ENCODE peak calls at places on chromosomes 3 and 15, in six cellular contexts. O is uterus, Y is tibial artery, H is neural progenitor cell, Q is upper lobe of left lung, B is cardiac muscle cell. N is an unnamed sample. For H3K4me1, the result is how much of the 10 kb centered on the place peaks cover.

GRCh38 chr3:88263417-88264116 is 113.8 kb downstream of the C3orf38 start:
- DNase-seq in B (no peak), Y (no peak), Q (no peak), H (no peak), O (no peak), N (no peak)

GRCh38 chr15:31396881-31397560 is 70.4 kb downstream of the KLF13 start:
- DNase-seq in Y (peak), Q (peak), O (peak), H (peak), B (peak), N (peak)

GRCh38 chr3:126957776-126958637 is 24.9 kb upstream of the PLXNA1 start:
- DNase-seq in O (no peak), B (no peak), Q (peak), Y (peak), H (no peak), N (no peak)

GRCh38 chr3:149646181-149646766 is 11.6 kb downstream of the WWTR1 start:
- DNase-seq in O (no peak), Q (no peak), B (no peak), H (no peak), Y (no peak), N (no peak)

GRCh38 chr15:64813075-64813474 is 12.4 kb downstream of the PIF1 start:
- DNase-seq in O (no peak), Y (no peak), H (no peak), B (peak), Q (no peak), N (no peak)

GRCh38 chr15:77603616-77604406 is 28.9 kb downstream of the LINGO1 start:
- DNase-seq in Y (no peak), B (no peak), Q (no peak), O (no peak), H (no peak), N (no peak)

GRCh38 chr3:38579146-38579545 is 70.3 kb downstream of the SCN5A start:
- DNase-seq in B (peak), Y (peak), O (no peak), Q (peak), H (peak), N (peak)

GRCh38 chr15:56776839-56777238 is 43.5 kb upstream of the ZNF280D start:
- DNase-seq in H (no peak), Q (no peak), O (no peak), Y (no peak), B (no peak), N (no peak)

GRCh38 chr3:2950159-2950558 is 160.0 kb downstream of the IL5RA start:
- DNase-seq in H (no peak), Y (no peak), B (no peak), Q (no peak), O (no peak), N (no peak)

GRCh38 chr15:93088981-93089854 is at the start of gene RGMA:
- DNase-seq in H (peak), O (peak), Y (no peak), B (peak), Q (peak), N (no peak)

GRCh38 chr15:83930813-83931212 is 276.9 kb downstream of the ADAMTSL3 start:
- DNase-seq in O (no peak), H (no peak), Y (no peak), B (no peak), Q (no peak), N (no peak)

GRCh38 chr3:142963266-142964149 is at the start of gene PAQR9:
- DNase-seq in B (peak), O (no peak), H (peak), Q (peak), Y (no peak), N (no peak)

GRCh38 chr3:104069114-104069513 is 1297.6 kb upstream of the ALCAM start:
- DNase-seq in B (no peak), Y (no peak), O (no peak), H (no peak), Q (no peak), N (no peak)

GRCh38 chr3:105745046-105745445 is 123.8 kb downstream of the CBLB start:
- DNase-seq in H (no peak), Y (no peak), O (no peak), Q (no peak), B (no peak), N (no peak)

GRCh38 chr3:197311591-197311990 is 13.2 kb upstream of the DLG1 start:
- DNase-seq in B (no peak), O (no peak), H (no peak), Q (no peak), Y (no peak), N (no peak)

GRCh38 chr15:77654975-77655374 is 22.3 kb upstream of the LINGO1 start:
- DNase-seq in O (no peak), B (no peak), H (peak), Y (no peak), Q (no peak), N (no peak)

GRCh38 chr15:63456253-63456652 is 48.1 kb upstream of the USP3 start:
- DNase-seq in Q (no peak), B (no peak), H (no peak), O (no peak), Y (peak), N (no peak)

GRCh38 chr15:44308415-44308814 is 19.9 kb downstream of the GOLM2 start:
- DNase-seq in B (no peak), O (no peak), H (no peak), Y (no peak), Q (no peak), N (no peak)

GRCh38 chr15:31004220-31004733 is 12.8 kb upstream of the MTMR10 start:
- DNase-seq in Q (no peak), H (peak), B (no peak), Y (no peak), O (no peak), N (no peak)

GRCh38 chr3:1987983-1988382 is 110.7 kb upstream of the CNTN4 start:
- DNase-seq in H (peak), Y (no peak), O (no peak), Q (no peak), B (no peak), N (no peak)

GRCh38 chr15:37682304-37682703 is 252.1 kb upstream of the TMCO5A start:
- DNase-seq in O (no peak), Q (no peak), Y (no peak), B (peak), H (peak), N (no peak)

GRCh38 chr3:4419386-4419785 is 47.7 kb downstream of the SUMF1 start:
- DNase-seq in O (no peak), Q (no peak), Y (no peak), B (no peak), H (no peak), N (no peak)

GRCh38 chr15:64911317-64912186 is at the start of gene ANKDD1A:
- DNase-seq in O (peak), H (peak), Y (peak), Q (peak), B (peak), N (peak)

GRCh38 chr15:87619161-87619960 is 637.2 kb downstream of the NTRK3 start:
- DNase-seq in Y (no peak), Q (peak), H (no peak), B (peak), O (peak), N (peak)

GRCh38 chr3:150238995-150239612 is 169.0 kb upstream of the TSC22D2 start:
- DNase-seq in B (no peak), O (no peak), H (peak), Q (no peak), Y (no peak), N (no peak)

GRCh38 chr3:126052196-126053058 is 31.5 kb downstream of the SLC41A3 start:
- DNase-seq in O (no peak), B (no peak), Y (no peak), Q (no peak), H (no peak), N (no peak)

GRCh38 chr3:69443554-69443953 is 57.7 kb upstream of the FRMD4B start:
- DNase-seq in Y (no peak), B (no peak), Q (no peak), O (no peak), H (no peak), N (no peak)

DNA sequence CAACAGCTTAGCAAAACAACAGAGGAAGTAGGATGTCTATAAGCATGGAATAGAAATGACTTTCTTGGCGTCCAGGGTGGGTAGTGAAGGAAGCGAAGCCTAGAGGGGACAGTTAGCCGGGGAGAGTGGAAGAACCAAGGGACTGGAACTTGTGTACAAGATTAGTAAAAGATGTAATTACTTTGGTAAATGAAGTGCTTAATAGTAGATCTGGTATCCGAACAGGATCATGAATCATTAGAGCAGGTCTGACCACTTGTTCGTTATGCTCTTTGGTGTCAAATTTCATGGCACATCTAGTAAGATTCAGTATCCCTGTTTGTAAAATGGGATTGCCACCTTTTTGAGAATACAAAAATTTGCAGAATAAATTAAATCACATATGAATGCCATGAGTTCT is 112.5 kb upstream of the MLF1 start:
- DNase-seq in H (no peak), O (no peak), Q (no peak), B (no peak), Y (no peak), N (no peak)
- TF ChIP-seq CTCF in H (no peak), O (no peak), Q (no peak), B (no peak), Y (no peak), N (no peak)

GRCh38 chr3:187968883-187969580 is 184.9 kb upstream of the LPP start:
- DNase-seq in Q (no peak), B (peak), Y (no peak), H (no peak), O (no peak), N (no peak)
- H3K4me1 ChIP-seq in Q (under half), B (under half), Y (under half), H (under half), O (under half), N (under half)

DNA sequence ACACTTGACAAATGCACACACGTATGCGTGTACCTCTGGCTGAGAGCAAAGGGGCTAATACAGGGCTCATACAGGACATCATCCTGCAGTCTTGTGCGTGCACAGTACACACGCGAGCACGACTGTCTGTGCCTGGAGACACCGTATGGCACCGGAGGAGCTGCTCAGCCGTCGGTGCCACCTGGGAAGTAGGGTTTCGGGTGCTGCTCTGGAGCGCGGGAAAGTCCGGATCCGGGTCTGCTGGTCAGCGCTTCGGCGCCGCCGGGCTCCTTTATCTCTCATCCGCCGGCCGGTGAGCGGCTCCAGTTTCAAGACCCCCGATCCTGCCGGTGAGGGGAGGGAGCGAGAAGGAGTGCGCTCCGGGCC is 9.3 kb downstream of the FOXL2 start:
- DNase-seq in H (peak), Y (peak), O (no peak), Q (no peak), B (no peak), N (no peak)
- H3K27ac ChIP-seq in H (no peak), Y (no peak), O (no peak), Q (no peak), B (no peak), N (no peak)

GRCh38 chr15:91055548-91056331 is 33.3 kb upstream of the VPS33B start:
- DNase-seq in B (peak), Y (no peak), O (no peak), H (peak), Q (no peak), N (no peak)
- TF ChIP-seq CTCF in B (peak), Y (peak), O (peak), H (peak), Q (peak), N (peak)

GRCh38 chr3:195080125-195080524 is 190.8 kb downstream of the XXYLT1 start:
- DNase-seq in Q (no peak), H (no peak), B (no peak), Y (no peak), O (no peak), N (no peak)
- H3K4me1 ChIP-seq in Q (under half), H (under half), B (under half), Y (under half), O (under half), N (under half)